ENCODE peak calls at places on chromosome 18, in ten cellular contexts. X is neuronal stem cell, T is colonic mucosa, P is astrocyte, K is cardiac muscle cell, Y is body of pancreas, S is ascending aorta, L is neural progenitor cell, O is DND-41, Q is heart left ventricle. B is an unnamed sample.
A peak's percentile ranks its signal among the peaks of the same experiment; 100 is the strongest.

GRCh38 chr18:70464343-70465114 is 175.7 kb downstream of the SOCS6 start:
- DNase-seq in X (peak; percentile 54), T (peak; percentile 81), P (peak; percentile 59), K (peak; percentile 89), Y (peak; percentile 75), S (peak; percentile 79), L (peak; percentile 83), O (no peak), Q (peak; percentile 67), B (peak; percentile 11)

GRCh38 chr18:56982756-56983155 is 164.1 kb upstream of the BOD1L2 start:
- DNase-seq in X (no peak), T (no peak), P (no peak), K (no peak), Y (no peak), S (no peak), L (no peak), O (no peak), Q (no peak), B (no peak)

GRCh38 chr18:66616523-66616983 is 12.7 kb upstream of the CDH19 start:
- DNase-seq in X (no peak), T (peak; percentile 17), P (no peak), K (peak; percentile 52), Y (peak; percentile 6), S (no peak), L (peak; percentile 60), O (no peak), Q (no peak), B (no peak)

GRCh38 chr18:47095810-47096209 is 54.5 kb downstream of the HDHD2 start:
- DNase-seq in X (no peak), T (no peak), P (no peak), K (no peak), Y (no peak), S (no peak), L (no peak), O (no peak), Q (no peak), B (no peak)

GRCh38 chr18:30386624-30387023 is 655.9 kb downstream of the DSC3 start:
- DNase-seq in X (no peak), T (no peak), P (no peak), K (peak; percentile 39), Y (no peak), S (no peak), L (no peak), O (no peak), Q (no peak), B (no peak)

GRCh38 chr18:67305466-67305865 is 211.1 kb downstream of the DSEL start:
- DNase-seq in X (no peak), T (no peak), P (no peak), K (no peak), Y (no peak), S (no peak), L (no peak), O (no peak), Q (no peak), B (no peak)

GRCh38 chr18:65753520-65753919 is 2.7 kb downstream of the CDH7 start:
- DNase-seq in X (peak; percentile 43), T (peak; percentile 23), P (no peak), K (peak; percentile 73), Y (no peak), S (no peak), L (peak; percentile 85), O (no peak), Q (no peak), B (no peak)

GRCh38 chr18:1619507-1619906 is 714.8 kb downstream of the ADCYAP1 start:
- DNase-seq in X (no peak), T (no peak), P (no peak), K (no peak), Y (no peak), S (no peak), L (no peak), O (no peak), Q (no peak), B (no peak)

GRCh38 chr18:24530630-24531111 is 70.2 kb downstream of the HRH4 start:
- DNase-seq in X (no peak), T (no peak), P (peak; percentile 77), K (no peak), Y (no peak), S (no peak), L (no peak), O (no peak), Q (no peak), B (no peak)

GRCh38 chr18:777021-777420 is 35.0 kb downstream of the YES1 start:
- DNase-seq in X (no peak), T (no peak), P (peak; percentile 42), K (no peak), Y (no peak), S (no peak), L (no peak), O (no peak), Q (no peak), B (no peak)

GRCh38 chr18:21489919-21490495 is 110.5 kb downstream of the ESCO1 start:
- DNase-seq in X (no peak), T (no peak), P (no peak), K (no peak), Y (no peak), S (no peak), L (no peak), O (no peak), Q (no peak), B (no peak)

GRCh38 chr18:44507729-44508325 is 172.9 kb upstream of the SETBP1 start:
- DNase-seq in X (no peak), T (no peak), P (no peak), K (peak; percentile 37), Y (peak; percentile 60), S (peak; percentile 66), L (no peak), O (peak; percentile 86), Q (peak; percentile 41), B (no peak)

GRCh38 chr18:75162467-75162866 is 46.5 kb downstream of the PTGR3 start:
- DNase-seq in X (no peak), T (no peak), P (peak; percentile 62), K (no peak), Y (no peak), S (no peak), L (no peak), O (no peak), Q (peak; percentile 37), B (no peak)

GRCh38 chr18:72456802-72457201 is 87.3 kb downstream of the CBLN2 start:
- DNase-seq in X (no peak), T (no peak), P (peak; percentile 82), K (no peak), Y (no peak), S (no peak), L (no peak), O (no peak), Q (no peak), B (no peak)

GRCh38 chr18:3653859-3654441 is 204.0 kb downstream of the TGIF1 start:
- DNase-seq in X (no peak), T (no peak), P (no peak), K (no peak), Y (no peak), S (no peak), L (no peak), O (no peak), Q (no peak), B (no peak)

GRCh38 chr18:35039633-35040032 is 1.6 kb upstream of the MAPRE2 start:
- DNase-seq in X (no peak), T (no peak), P (peak; percentile 35), K (no peak), Y (no peak), S (no peak), L (no peak), O (no peak), Q (no peak), B (no peak)
- H3K4me1 ChIP-seq in X (peaks cover 6% of the 10 kb centered on the region), T (no peaks in the 10 kb centered on the region), P (peaks cover 18% of the 10 kb centered on the region), K (peaks cover 15% of the 10 kb centered on the region), Y (peaks cover 25% of the 10 kb centered on the region), S (no peaks in the 10 kb centered on the region), L (peaks cover 27% of the 10 kb centered on the region), O (peaks cover 39% of the 10 kb centered on the region), Q (peaks cover 2% of the 10 kb centered on the region), B (peaks cover 13% of the 10 kb centered on the region)

GRCh38 chr18:9947248-9947647 is 33.4 kb downstream of the VAPA start:
- DNase-seq in X (no peak), T (no peak), P (no peak), K (no peak), Y (no peak), S (no peak), L (no peak), O (no peak), Q (no peak), B (no peak)
- H3K36me3 ChIP-seq in X (peaks cover 90% of the 10 kb centered on the region), T (no peaks in the 10 kb centered on the region), P (peaks cover 31% of the 10 kb centered on the region), K (peaks cover 32% of the 10 kb centered on the region), Y (no peaks in the 10 kb centered on the region), S (peaks cover 44% of the 10 kb centered on the region), L (peaks cover 4% of the 10 kb centered on the region), O (peaks cover 84% of the 10 kb centered on the region), Q (no peaks in the 10 kb centered on the region), B (peaks cover 11% of the 10 kb centered on the region)

GRCh38 chr18:77992057-77992456 is 742.4 kb downstream of the GALR1 start:
- DNase-seq in X (no peak), T (no peak), P (no peak), K (peak; percentile 13), Y (no peak), S (no peak), L (no peak), O (no peak), Q (no peak), B (no peak)

GRCh38 chr18:77993188-77993981 is 743.7 kb downstream of the GALR1 start:
- DNase-seq in X (no peak), T (no peak), P (no peak), K (no peak), Y (no peak), S (no peak), L (no peak), O (no peak), Q (no peak), B (no peak)

GRCh38 chr18:77990131-77990530 is 740.5 kb downstream of the GALR1 start:
- DNase-seq in X (no peak), T (no peak), P (no peak), K (no peak), Y (no peak), S (no peak), L (no peak), O (no peak), Q (no peak), B (no peak)

GRCh38 chr18:77995593-77995992 is 745.9 kb downstream of the GALR1 start:
- DNase-seq in X (no peak), T (no peak), P (no peak), K (no peak), Y (no peak), S (no peak), L (no peak), O (no peak), Q (no peak), B (no peak)

DNA sequence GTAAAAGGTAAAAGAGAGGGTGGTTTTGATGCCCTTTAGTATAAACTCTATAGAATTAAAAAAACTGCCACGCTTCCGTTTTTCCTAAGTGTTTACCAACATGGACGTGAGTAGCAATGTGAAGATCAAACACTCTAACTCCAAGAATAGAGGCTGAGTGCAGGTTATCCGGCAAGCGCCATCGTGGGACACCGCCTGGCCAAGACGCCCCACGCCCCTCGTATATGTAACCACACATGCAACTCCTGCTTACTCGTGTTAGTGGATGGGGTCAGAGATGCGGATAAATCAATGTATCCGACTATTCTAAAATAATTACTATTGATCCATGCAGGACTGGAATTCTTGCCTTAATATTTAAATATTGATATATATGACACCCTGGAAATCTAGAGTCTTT is 741.3 kb downstream of the GALR1 start:
- DNase-seq in X (no peak), T (no peak), P (no peak), K (no peak), Y (no peak), S (no peak), L (no peak), O (no peak), Q (no peak), B (no peak)
- H3K9me3 ChIP-seq in X (peaks cover 2% of the 10 kb centered on the region), T (no peaks in the 10 kb centered on the region), P (peaks cover 3% of the 10 kb centered on the region), K (no peaks in the 10 kb centered on the region), Y (no peaks in the 10 kb centered on the region), S (no peaks in the 10 kb centered on the region), L (no peaks in the 10 kb centered on the region), O (no peaks in the 10 kb centered on the region), Q (no peaks in the 10 kb centered on the region), B (no peaks in the 10 kb centered on the region)

GRCh38 chr18:8608795-8609673 is at the start of gene RAB12:
- DNase-seq in X (peak; percentile 79), T (peak; percentile 84), P (peak; percentile 79), K (peak; percentile 93), Y (peak; percentile 86), S (peak; percentile 93), L (peak; percentile 96), O (peak; percentile 87), Q (peak; percentile 91), B (peak; percentile 26)
- H3K4me1 ChIP-seq in X (peaks cover 7% of the 10 kb centered on the region), T (peaks cover 9% of the 10 kb centered on the region), P (peaks cover 21% of the 10 kb centered on the region), K (peaks cover 11% of the 10 kb centered on the region), Y (peaks cover 30% of the 10 kb centered on the region), S (peaks cover 14% of the 10 kb centered on the region), L (peaks cover 18% of the 10 kb centered on the region), O (peaks cover 29% of the 10 kb centered on the region), Q (peaks cover 18% of the 10 kb centered on the region), B (peaks cover 50% of the 10 kb centered on the region)

B was measured in thoracic aorta.